ENCODE peak calls at places on chromosomes 7 and 10, in seven cellular contexts. O is CD4-positive, CD25-positive, alpha-beta regulatory T cell; B is hepatocyte; X is OCI-LY7; Q is gastrocnemius medialis; D is breast epithelium; S is H9. W is an unnamed sample.

GRCh38 chr10:63281967-63282366 is 148.8 kb downstream of the NRBF2 start:
- DNase-seq in X (no peak), B (no peak), O (no peak), D (no peak), Q (no peak), S (no peak), W (no peak)

GRCh38 chr10:90999512-91000172 is 78.8 kb upstream of the ANKRD1 start:
- DNase-seq in B (no peak), S (no peak), Q (no peak), X (no peak), O (no peak), D (no peak), W (no peak)

GRCh38 chr7:200290-200689 is 7.9 kb downstream of the FAM20C start:
- DNase-seq in S (peak), Q (no peak), O (no peak), B (no peak), X (no peak), D (no peak), W (no peak)

GRCh38 chr7:47772492-47772891 is 175.8 kb downstream of the PKD1L1 start:
- DNase-seq in S (no peak), X (no peak), B (no peak), Q (no peak), O (no peak), D (no peak), W (no peak)

GRCh38 chr10:96319754-96320514 is 15.7 kb downstream of the DNTT start:
- DNase-seq in O (no peak), Q (no peak), S (no peak), D (no peak), B (no peak), X (no peak), W (no peak)

GRCh38 chr10:32000937-32001336 is 55.3 kb downstream of the KIF5B start:
- DNase-seq in B (no peak), Q (no peak), S (no peak), X (no peak), D (no peak), O (no peak), W (no peak)

GRCh38 chr10:131310904-131311660 is 439 bp downstream of the TCERG1L start:
- DNase-seq in O (no peak), D (no peak), B (peak), S (peak), X (no peak), Q (no peak), W (no peak)

GRCh38 chr7:141071855-141072547 is 1.9 kb upstream of the TMEM178B start:
- DNase-seq in S (peak), Q (no peak), X (no peak), B (no peak), O (no peak), D (no peak), W (no peak)

GRCh38 chr10:86707505-86707904 is 39.2 kb downstream of the LDB3 start:
- DNase-seq in B (no peak), O (no peak), D (no peak), X (no peak), Q (no peak), S (no peak), W (no peak)

GRCh38 chr7:141150465-141150864 is 76.6 kb downstream of the TMEM178B start:
- DNase-seq in O (no peak), S (no peak), X (no peak), D (no peak), B (no peak), Q (no peak), W (no peak)

GRCh38 chr7:5177060-5177459 is 13.0 kb upstream of the WIPI2 start:
- DNase-seq in B (no peak), X (no peak), Q (peak), S (no peak), D (peak), O (no peak), W (no peak)

GRCh38 chr7:8290645-8291308 is 28.8 kb upstream of the ICA1 start:
- DNase-seq in Q (no peak), D (no peak), X (no peak), O (no peak), B (peak), S (no peak), W (no peak)

GRCh38 chr7:51275532-51275931 is 41.1 kb downstream of the COBL start:
- DNase-seq in D (no peak), Q (no peak), O (no peak), S (no peak), X (no peak), B (no peak), W (no peak)

GRCh38 chr7:79245623-79246249 is 207.7 kb downstream of the MAGI2 start:
- DNase-seq in D (no peak), O (no peak), Q (no peak), S (no peak), X (no peak), B (peak), W (no peak)

GRCh38 chr10:21173964-21174669 is 277.0 kb upstream of the NEBL start:
- DNase-seq in D (peak), O (peak), X (no peak), B (peak), S (peak), Q (no peak), W (no peak)

GRCh38 chr7:130970696-130971095 is 236.7 kb upstream of the KLF14 start:
- DNase-seq in Q (no peak), O (no peak), S (no peak), B (no peak), X (no peak), D (no peak), W (no peak)
- H3K27ac ChIP-seq in Q (peak), O (peak), S (no peak), B (no peak), X (no peak), D (no peak), W (no peak)

GRCh38 chr7:105978035-105978434 is 15.0 kb downstream of the CDHR3 start:
- DNase-seq in Q (no peak), O (no peak), B (no peak), X (no peak), S (no peak), D (no peak), W (no peak)
- H3K27ac ChIP-seq in Q (no peak), O (no peak), B (no peak), X (no peak), S (no peak), D (no peak), W (no peak)

GRCh38 chr7:27897441-27897847 is 157.5 kb downstream of the TAX1BP1 start:
- DNase-seq in Q (no peak), S (no peak), D (no peak), B (peak), X (no peak), O (no peak), W (no peak)

GRCh38 chr7:27898735-27899134 is 158.8 kb downstream of the TAX1BP1 start:
- DNase-seq in D (no peak), S (no peak), O (no peak), X (no peak), Q (no peak), B (no peak), W (no peak)

GRCh38 chr7:27901028-27901760 is 161.2 kb downstream of the TAX1BP1 start:
- DNase-seq in D (no peak), Q (no peak), O (peak), X (peak), B (no peak), S (no peak), W (peak)

GRCh38 chr7:27899601-27900000 is 159.6 kb downstream of the TAX1BP1 start:
- DNase-seq in O (no peak), X (no peak), S (no peak), Q (no peak), B (no peak), D (no peak), W (no peak)

GRCh38 chr7:27900006-27900405 is 160.0 kb downstream of the TAX1BP1 start:
- DNase-seq in S (no peak), D (no peak), X (no peak), B (no peak), O (no peak), Q (no peak), W (no peak)
- H3K27ac ChIP-seq in S (no peak), D (no peak), X (no peak), B (no peak), O (no peak), Q (no peak), W (no peak)

GRCh38 chr7:101691822-101692384 is 62.8 kb upstream of the MYL10 start:
- DNase-seq in Q (no peak), S (no peak), O (no peak), B (peak), X (no peak), D (no peak), W (peak)
- H3K27ac ChIP-seq in Q (no peak), S (no peak), O (no peak), B (peak), X (no peak), D (no peak), W (no peak)

GRCh38 chr7:12031186-12031585 is 179.9 kb upstream of the TMEM106B start:
- DNase-seq in D (no peak), X (no peak), B (no peak), S (no peak), Q (no peak), O (no peak), W (no peak)

GRCh38 chr7:12031638-12032037 is 179.5 kb upstream of the TMEM106B start:
- DNase-seq in Q (no peak), X (no peak), D (no peak), B (peak), S (peak), O (no peak), W (no peak)

GRCh38 chr7:12028508-12028907 is 182.6 kb upstream of the TMEM106B start:
- DNase-seq in S (no peak), B (no peak), Q (no peak), X (no peak), D (no peak), O (no peak), W (no peak)

GRCh38 chr7:12032146-12032545 is 178.9 kb upstream of the TMEM106B start:
- DNase-seq in X (no peak), Q (no peak), D (no peak), O (no peak), S (no peak), B (no peak), W (no peak)

DNA sequence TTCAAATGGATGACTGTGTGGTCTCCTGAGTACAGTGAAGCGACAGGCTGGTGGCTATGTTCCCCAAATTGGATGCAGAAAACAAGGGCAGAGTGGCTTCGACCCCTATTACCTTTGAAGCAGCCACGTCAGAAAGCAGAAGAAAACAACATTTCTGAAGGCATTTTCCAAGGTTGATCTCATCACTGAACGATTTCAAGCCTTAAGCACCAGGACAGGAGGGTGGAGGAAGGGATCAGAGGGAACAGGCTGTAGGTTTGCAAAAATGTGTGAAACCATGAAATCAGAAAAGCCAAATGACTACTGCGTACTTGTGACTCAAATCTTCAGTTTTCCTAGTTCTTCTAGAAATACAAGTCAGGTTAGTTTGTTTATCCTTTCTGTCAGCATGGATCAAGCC is 181.0 kb upstream of the TMEM106B start:
- DNase-seq in Q (no peak), X (no peak), S (peak), B (peak), O (no peak), D (no peak), W (no peak)
- H3K27ac ChIP-seq in Q (no peak), X (no peak), S (no peak), B (no peak), O (no peak), D (no peak), W (no peak)

GRCh38 chr10:69783515-69783914 is 18.2 kb upstream of the COL13A1 start:
- DNase-seq in O (no peak), Q (no peak), D (no peak), X (no peak), B (no peak), S (no peak), W (no peak)
- H3K27ac ChIP-seq in O (no peak), Q (no peak), D (no peak), X (no peak), B (no peak), S (no peak), W (no peak)

DNA sequence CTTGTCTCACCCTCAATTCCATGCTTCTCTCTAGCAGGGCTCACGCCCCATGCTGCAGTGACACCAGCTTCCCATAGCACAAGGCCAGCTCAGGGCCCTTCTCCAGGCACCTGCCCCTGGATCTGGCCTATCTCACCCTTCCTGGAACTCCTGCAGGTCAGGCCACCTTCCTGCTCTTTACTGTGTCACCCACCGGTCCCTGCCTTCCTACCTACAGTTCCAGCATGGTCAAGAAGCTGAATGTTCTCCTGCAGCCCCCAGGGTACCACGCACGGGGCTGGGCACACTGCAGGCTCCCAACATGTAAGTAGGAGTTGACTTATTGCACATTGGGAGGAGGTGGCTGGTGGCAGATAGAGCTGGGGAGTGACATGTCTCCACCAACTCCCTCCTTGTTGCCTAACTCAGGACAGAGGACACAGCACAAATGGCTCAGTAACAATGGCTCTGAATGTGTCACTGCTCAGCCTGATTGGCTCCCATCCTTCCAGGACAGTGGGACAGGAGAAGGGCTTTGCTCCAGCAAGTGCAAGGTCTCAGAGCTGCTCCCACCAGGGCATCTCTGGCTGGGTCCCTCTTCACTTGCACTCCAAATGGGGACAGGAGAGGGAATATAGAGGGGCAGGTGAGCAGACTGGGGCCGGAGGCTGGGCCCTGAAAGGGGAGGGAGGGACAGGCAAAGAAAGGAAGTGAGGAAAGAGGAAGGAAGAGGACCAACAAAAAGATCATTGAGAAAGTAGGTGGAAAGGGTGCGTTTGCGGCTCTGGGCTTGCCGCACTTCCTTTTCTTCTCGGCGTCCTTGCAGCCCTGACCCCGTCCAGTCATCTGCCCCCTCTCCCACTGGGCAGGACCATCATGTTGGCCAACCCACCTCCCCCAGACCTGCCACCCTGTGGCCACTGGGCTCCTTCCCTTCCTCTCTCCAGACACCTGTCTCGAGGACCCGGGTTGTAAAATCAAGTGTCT is 14.3 kb downstream of the ITPRIP start:
- DNase-seq in S (no peak), Q (peak), D (peak), B (no peak), X (no peak), O (no peak), W (peak)
- H3K27ac ChIP-seq in S (no peak), Q (peak), D (no peak), B (no peak), X (no peak), O (peak), W (peak)

DNA sequence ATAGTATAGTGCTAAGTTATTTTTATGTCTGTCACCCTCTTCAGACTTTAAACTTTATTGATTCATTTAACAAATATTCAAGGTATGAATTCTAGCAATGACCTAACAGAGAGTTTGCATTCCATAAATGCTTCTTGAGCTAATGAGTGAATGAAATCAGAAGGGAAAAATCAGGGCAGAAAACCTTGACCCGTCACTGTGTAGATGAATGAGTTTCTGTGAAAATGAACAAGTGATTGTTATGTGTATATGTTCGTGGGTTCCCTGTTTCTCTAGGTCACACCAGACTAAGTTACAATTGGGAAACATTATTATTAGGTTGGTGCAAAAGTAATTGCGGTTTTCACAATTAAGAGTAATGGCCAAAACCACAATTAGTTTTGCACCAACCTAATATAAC is 30.1 kb downstream of the APBB1IP start:
- DNase-seq in D (no peak), X (no peak), S (no peak), Q (no peak), B (no peak), O (no peak), W (no peak)
- H3K27ac ChIP-seq in D (no peak), X (peak), S (no peak), Q (no peak), B (no peak), O (peak), W (no peak)

GRCh38 chr7:94364816-94365215 is 29.9 kb upstream of the COL1A2 start:
- DNase-seq in Q (no peak), O (no peak), X (no peak), S (no peak), B (no peak), D (no peak), W (no peak)
- H3K27ac ChIP-seq in Q (no peak), O (no peak), X (no peak), S (no peak), B (peak), D (no peak), W (no peak)

DNA sequence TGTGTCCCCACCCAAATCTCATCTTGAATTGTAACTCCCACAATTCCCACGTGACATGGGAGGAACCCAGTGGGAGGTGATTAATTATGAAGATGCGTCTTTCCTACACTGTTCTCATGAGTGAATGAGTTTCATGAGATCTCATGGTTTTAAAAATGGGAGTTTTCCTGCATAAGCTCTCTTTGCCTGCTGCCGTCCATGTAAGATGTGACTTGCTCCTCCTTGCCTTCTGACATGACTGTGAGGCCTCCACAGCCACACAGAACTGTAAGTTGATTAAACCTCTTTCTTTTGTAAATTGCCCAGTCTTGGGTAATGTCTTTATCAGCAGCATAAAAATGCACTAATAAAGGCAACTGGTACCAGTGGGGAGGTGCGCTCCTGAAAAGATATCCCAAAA is 67.7 kb upstream of the DRGX start:
- DNase-seq in B (no peak), S (no peak), D (no peak), O (no peak), Q (no peak), X (no peak), W (no peak)
- H3K27ac ChIP-seq in B (no peak), S (no peak), D (no peak), O (no peak), Q (no peak), X (no peak), W (no peak)

W was measured in HL-60.